ENCODE peak calls at places on chromosomes 7 and 10, in ten cellular contexts. J is T-helper 1 cell; E is fibroblast of villous mesenchyme; Y is NCI-H1694 treated with DMSO at 0.1 percent for 48 hours; Z is stimulated activated CD4-positive, alpha-beta T cell treated with anti-CD3 and anti-CD28 coated beads, Interleukin-12 subunit alpha, Interleukin-12 subunit beta, amount 100 ng/mL, for 24 hours; T is B cell; X is fibroblast of lung; Q is activated CD4-positive, alpha-beta T cell treated with anti-CD3 and anti-CD28 coated beads for 1 hour; W is H7; S is astrocyte of the spinal cord. G is an unnamed sample.

GRCh38 chr10:29530112-29530976 is 104.4 kb downstream of the SVIL start:
- DNase-seq in J (no peak), Q (no peak), X (no peak), Z (no peak), S (no peak), T (no peak), Y (no peak), E (no peak), W (no peak), G (peak; percentile 37)

GRCh38 chr10:125448596-125448995 is 234.4 kb downstream of the TEX36 start:
- DNase-seq in X (no peak), Q (no peak), Z (no peak), J (no peak), S (no peak), Y (no peak), E (peak; percentile 7), T (no peak), W (peak; percentile 74), G (peak; percentile 47)

GRCh38 chr10:46531737-46532136 is 24.7 kb downstream of the GPRIN2 start:
- DNase-seq in E (no peak), J (no peak), W (no peak), X (no peak), Z (no peak), Y (no peak), Q (no peak), S (no peak), T (no peak), G (no peak)

GRCh38 chr7:1671876-1672451 is 1.9 kb downstream of the ELFN1 start:
- DNase-seq in E (no peak), T (peak; percentile 11), Z (no peak), Q (no peak), J (no peak), X (no peak), S (no peak), W (peak; percentile 71), Y (no peak), G (no peak)

GRCh38 chr10:102410427-102411073 is 8.0 kb downstream of the PSD start:
- DNase-seq in T (no peak), X (peak; percentile 28), E (peak; percentile 40), Z (peak; percentile 64), J (no peak), S (no peak), Y (no peak), W (peak; percentile 90), Q (peak; percentile 60), G (no peak)

GRCh38 chr10:29949411-29950011 is 109.9 kb downstream of the JCAD start:
- DNase-seq in S (peak; percentile 99), Y (no peak), W (no peak), Z (no peak), T (no peak), E (peak; percentile 96), X (peak; percentile 99), J (no peak), Q (no peak), G (peak; percentile 89)

GRCh38 chr7:96495751-96496216 is 173.9 kb upstream of the SLC25A13 start:
- DNase-seq in W (no peak), J (no peak), E (no peak), Z (no peak), S (no peak), T (no peak), X (no peak), Y (no peak), Q (no peak), G (no peak)

GRCh38 chr10:88946200-88946599 is 6.4 kb downstream of the ACTA2 start:
- DNase-seq in E (no peak), W (no peak), X (no peak), T (no peak), J (no peak), S (no peak), Y (no peak), Q (no peak), Z (no peak), G (no peak)

GRCh38 chr10:47299989-47300931 is at the start of gene GDF10:
- DNase-seq in S (no peak), J (no peak), T (no peak), Q (no peak), W (peak; percentile 85), Z (no peak), E (no peak), Y (no peak), X (peak; percentile 1), G (no peak)

G was measured in dermis blood vessel endothelial cell.